ENCODE peak calls at places on chromosomes 13 and 19, in five cellular contexts. Y, M, T, Q and U are unnamed samples.

GRCh38 chr19:42113641-42114348 is 18.5 kb downstream of the POU2F2 start:
- DNase-seq in T (peak; percentile 96), M (no peak), Q (peak; percentile 100), Y (no peak), U (peak; percentile 96)

GRCh38 chr19:2494447-2495129 is 18.7 kb downstream of the GADD45B start:
- DNase-seq in T (peak; percentile 78), Y (peak; percentile 64), M (peak; percentile 53), Q (peak; percentile 76), U (peak; percentile 77)

GRCh38 chr13:78604782-78605611 is 1.6 kb upstream of the POU4F1 start:
- DNase-seq in Q (peak; percentile 25), Y (no peak), M (no peak), T (no peak), U (peak; percentile 3)

GRCh38 chr13:64505511-64505910 is 2724.6 kb downstream of the PCDH9 start:
- DNase-seq in Y (no peak), M (no peak), T (peak; percentile 53), Q (peak; percentile 77), U (no peak)

GRCh38 chr19:1315470-1316166 is 29.9 kb downstream of the EFNA2 start:
- DNase-seq in M (peak; percentile 48), Q (peak; percentile 43), T (peak; percentile 8), Y (peak; percentile 64), U (no peak)

GRCh38 chr13:91647361-91647970 is 249.0 kb downstream of the GPC5 start:
- DNase-seq in T (no peak), Y (peak; percentile 9), M (no peak), Q (no peak), U (peak; percentile 16)

GRCh38 chr13:58085819-58086218 is 454.3 kb downstream of the PCDH17 start:
- DNase-seq in Y (no peak), M (no peak), T (no peak), Q (no peak), U (no peak)

GRCh38 chr19:35959968-35960320 is 23.8 kb downstream of the LRFN3 start:
- DNase-seq in Q (no peak), T (no peak), M (no peak), Y (no peak), U (no peak)

GRCh38 chr13:32234914-32235313 is 80.2 kb downstream of the ZAR1L start:
- DNase-seq in M (no peak), Q (peak; percentile 7), Y (no peak), T (no peak), U (no peak)

GRCh38 chr19:39333507-39333906 is 2.3 kb downstream of the GMFG start:
- DNase-seq in Q (no peak), Y (no peak), T (no peak), M (no peak), U (no peak)

GRCh38 chr19:29211562-29212416 is 1.2 kb downstream of the UQCRFS1 start:
- DNase-seq in Q (peak; percentile 9), Y (no peak), T (peak; percentile 9), M (no peak), U (no peak)

GRCh38 chr13:25232937-25233515 is 54.3 kb downstream of the MTMR6 start:
- DNase-seq in Y (peak; percentile 49), T (no peak), M (no peak), Q (peak; percentile 35), U (peak; percentile 31)

GRCh38 chr13:49259586-49259985 is 11.9 kb downstream of the CDADC1 start:
- DNase-seq in M (no peak), Q (no peak), T (no peak), Y (no peak), U (no peak)

GRCh38 chr19:46546194-46546896 is 50.7 kb upstream of the PNMA8B start:
- DNase-seq in Q (peak; percentile 13), Y (peak; percentile 64), M (peak; percentile 47), T (peak; percentile 28), U (peak; percentile 19)

GRCh38 chr13:76231522-76232167 is 595.5 kb downstream of the LMO7 start:
- DNase-seq in Y (no peak), T (no peak), Q (no peak), M (no peak), U (no peak)

GRCh38 chr19:28482221-28482620 is 730.7 kb downstream of the UQCRFS1 start:
- DNase-seq in M (no peak), T (no peak), Y (no peak), Q (no peak), U (no peak)

GRCh38 chr19:35466259-35466658 is 18.2 kb downstream of the FFAR2 start:
- DNase-seq in T (no peak), M (no peak), Q (no peak), Y (no peak), U (no peak)

GRCh38 chr13:41587490-41587889 is 130.1 kb downstream of the RGCC start:
- DNase-seq in Y (no peak), Q (no peak), T (no peak), M (no peak), U (no peak)

GRCh38 chr13:112113355-112113754 is 46.4 kb downstream of the SOX1 start:
- DNase-seq in Y (no peak), Q (no peak), T (no peak), M (no peak), U (no peak)

GRCh38 chr13:100301418-100301817 is 212.5 kb downstream of the PCCA start:
- DNase-seq in Y (no peak), Q (no peak), T (no peak), M (no peak), U (no peak)

GRCh38 chr13:98299243-98299953 is 122.3 kb upstream of the RNF113B start:
- DNase-seq in Y (no peak), M (no peak), Q (no peak), T (no peak), U (no peak)